ENCODE peak calls at places on chromosomes 7 and 10, in six cellular contexts. D is fibroblast of lung, N is tibial artery, E is endodermal cell, B is OCI-LY7, F is heart right ventricle. A is an unnamed sample.

GRCh38 chr10:102677736-102678354 is 33.6 kb downstream of the TRIM8 start:
- DNase-seq in E (peak), D (no peak), B (no peak), F (no peak), N (peak), A (no peak)

GRCh38 chr10:77037735-77038411 is 599.7 kb downstream of the KCNMA1 start:
- DNase-seq in E (no peak), B (no peak), F (no peak), D (no peak), N (no peak), A (no peak)

GRCh38 chr10:110845756-110846620 is 25.7 kb upstream of the PDCD4 start:
- DNase-seq in F (no peak), N (no peak), D (no peak), B (no peak), E (no peak), A (no peak)

GRCh38 chr10:71737356-71738172 is 18.0 kb upstream of the C10orf105 start:
- DNase-seq in N (no peak), D (no peak), B (no peak), F (no peak), E (no peak), A (no peak)

GRCh38 chr10:17059197-17059688 is 70.4 kb downstream of the CUBN start:
- DNase-seq in N (no peak), F (no peak), D (peak), E (no peak), B (no peak), A (no peak)

GRCh38 chr10:75137533-75138438 is 26.3 kb downstream of the SAMD8 start:
- DNase-seq in F (no peak), B (no peak), E (no peak), N (no peak), D (peak), A (no peak)

GRCh38 chr7:18590744-18591340 is 95.3 kb downstream of the HDAC9 start:
- DNase-seq in F (no peak), E (no peak), D (peak), N (no peak), B (peak), A (no peak)

GRCh38 chr10:87790185-87790584 is 27.8 kb downstream of the ATAD1 start:
- DNase-seq in E (no peak), F (no peak), D (no peak), N (no peak), B (no peak), A (no peak)

GRCh38 chr10:77770081-77770867 is 132.7 kb upstream of the KCNMA1 start:
- DNase-seq in F (no peak), D (no peak), N (no peak), E (peak), B (no peak), A (no peak)

GRCh38 chr7:102009628-102010027 is 192.2 kb downstream of the CUX1 start:
- DNase-seq in N (no peak), F (no peak), D (peak), E (no peak), B (no peak), A (no peak)

GRCh38 chr7:155648752-155649339 is 4.4 kb downstream of the RBM33 start:
- DNase-seq in N (no peak), D (no peak), B (peak), E (no peak), F (no peak), A (no peak)

GRCh38 chr7:730501-731439 is 3.7 kb upstream of the PRKAR1B start:
- DNase-seq in N (no peak), B (no peak), F (no peak), D (no peak), E (no peak), A (no peak)

GRCh38 chr7:47666164-47666862 is 84.4 kb upstream of the TNS3 start:
- DNase-seq in B (no peak), E (no peak), D (peak), F (no peak), N (no peak), A (no peak)

GRCh38 chr10:113322843-113323242 is 230.0 kb upstream of the HABP2 start:
- DNase-seq in E (no peak), N (no peak), F (peak), D (no peak), B (no peak), A (no peak)

GRCh38 chr10:14355750-14356149 is 25.0 kb upstream of the FRMD4A start:
- DNase-seq in F (no peak), D (no peak), E (no peak), B (no peak), N (no peak), A (no peak)

GRCh38 chr7:81029523-81029922 is 110.7 kb upstream of the SEMA3C start:
- DNase-seq in N (no peak), D (no peak), B (no peak), E (no peak), F (no peak), A (no peak)

GRCh38 chr10:112834661-112835060 is 115.4 kb upstream of the TCF7L2 start:
- DNase-seq in F (no peak), B (no peak), E (no peak), D (no peak), N (no peak), A (no peak)

DNA sequence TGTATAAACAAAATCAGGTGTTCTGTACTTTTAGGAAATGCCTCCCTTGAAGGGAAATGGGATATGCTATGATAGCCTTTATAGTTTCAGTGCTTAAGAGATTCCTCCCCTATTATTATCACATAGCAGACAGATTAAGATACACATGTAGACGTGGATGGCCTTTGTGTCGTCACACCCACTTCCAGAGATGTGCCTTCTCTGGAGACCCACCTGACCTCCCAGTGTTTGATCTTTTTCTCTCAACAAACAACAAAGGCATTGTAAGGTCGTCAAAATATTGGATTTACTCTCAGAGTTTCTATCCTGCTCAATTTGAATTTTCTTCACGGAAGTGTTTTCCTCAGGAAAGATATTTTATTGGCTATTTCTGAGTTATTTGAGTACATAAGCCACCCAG is 25.7 kb upstream of the C1GALT1 start:
- DNase-seq in F (no peak), N (no peak), B (no peak), D (no peak), E (no peak), A (no peak)
- TF ChIP-seq CTCF in F (no peak), N (no peak), B (no peak), D (no peak), E (no peak), A (no peak)

GRCh38 chr7:42180806-42181205 is 56.2 kb downstream of the GLI3 start:
- DNase-seq in B (no peak), D (no peak), E (no peak), N (no peak), F (no peak), A (no peak)
- TF ChIP-seq CTCF in B (no peak), D (no peak), E (no peak), N (no peak), F (no peak), A (no peak)

GRCh38 chr7:78018541-78019456 is 220.2 kb downstream of the PHTF2 start:
- DNase-seq in D (peak), E (no peak), F (peak), B (no peak), N (peak), A (peak)
- TF ChIP-seq CTCF in D (peak), E (peak), F (no peak), B (no peak), N (peak), A (no peak)

GRCh38 chr10:18594574-18595156 is 56.7 kb downstream of the NSUN6 start:
- DNase-seq in E (peak), F (no peak), D (no peak), N (no peak), B (no peak), A (peak)
- TF ChIP-seq CTCF in E (peak), F (no peak), D (peak), N (no peak), B (peak), A (peak)

GRCh38 chr7:72098812-72099211 is 313.3 kb downstream of the CALN1 start:
- DNase-seq in N (no peak), D (no peak), B (no peak), F (no peak), E (peak), A (peak)

GRCh38 chr7:72101444-72101843 is 310.7 kb downstream of the CALN1 start:
- DNase-seq in E (no peak), B (no peak), F (no peak), D (no peak), N (no peak), A (no peak)

DNA sequence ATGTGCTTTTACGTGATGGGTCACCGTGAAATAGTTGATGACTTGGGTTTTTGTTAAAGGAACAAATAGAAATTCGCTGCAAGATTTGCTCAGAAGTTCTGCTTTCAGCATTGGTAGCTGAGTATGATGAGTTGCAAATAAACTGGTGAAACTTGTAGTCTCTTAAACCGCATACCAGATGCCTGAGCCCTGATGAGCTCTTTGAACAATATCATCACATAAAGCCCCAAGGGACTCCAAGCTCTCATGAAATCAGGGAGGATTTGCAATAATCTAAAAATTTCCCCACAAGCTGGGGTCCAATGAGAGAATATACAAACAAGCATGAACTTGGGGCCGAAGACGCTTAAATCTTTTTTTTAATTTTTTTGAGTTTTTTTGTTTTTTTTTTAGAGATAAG is 312.4 kb downstream of the CALN1 start:
- DNase-seq in B (no peak), E (no peak), D (no peak), F (no peak), N (no peak), A (no peak)
- TF ChIP-seq CTCF in B (no peak), E (no peak), D (no peak), F (no peak), N (no peak), A (no peak)

GRCh38 chr10:6579193-6579903 is 728 bp downstream of the PRKCQ start:
- DNase-seq in D (no peak), N (no peak), E (peak), B (peak), F (no peak), A (peak)
- TF ChIP-seq CTCF in D (no peak), N (no peak), E (no peak), B (peak), F (no peak), A (no peak)

GRCh38 chr7:6423942-6424701 is 23.6 kb downstream of the DAGLB start:
- DNase-seq in F (peak), B (no peak), D (no peak), E (no peak), N (peak), A (no peak)
- TF ChIP-seq CTCF in F (no peak), B (peak), D (no peak), E (no peak), N (no peak), A (no peak)

GRCh38 chr10:35613107-35613440 is 7.9 kb downstream of the GJD4 start:
- DNase-seq in D (no peak), N (no peak), B (no peak), F (no peak), E (no peak), A (no peak)

GRCh38 chr10:35612385-35613106 is 7.4 kb downstream of the GJD4 start:
- DNase-seq in F (no peak), B (no peak), D (no peak), E (no peak), N (no peak), A (no peak)

GRCh38 chr10:35611750-35612149 is 6.6 kb downstream of the GJD4 start:
- DNase-seq in N (no peak), E (peak), D (no peak), B (no peak), F (no peak), A (no peak)

GRCh38 chr10:35614312-35614711 is 9.2 kb downstream of the GJD4 start:
- DNase-seq in D (no peak), N (no peak), F (no peak), E (no peak), B (no peak), A (no peak)

GRCh38 chr10:35613597-35614226 is 8.6 kb downstream of the GJD4 start:
- DNase-seq in D (peak), B (no peak), N (no peak), F (no peak), E (no peak), A (no peak)
- TF ChIP-seq CTCF in D (peak), B (peak), N (peak), F (no peak), E (peak), A (no peak)

DNA sequence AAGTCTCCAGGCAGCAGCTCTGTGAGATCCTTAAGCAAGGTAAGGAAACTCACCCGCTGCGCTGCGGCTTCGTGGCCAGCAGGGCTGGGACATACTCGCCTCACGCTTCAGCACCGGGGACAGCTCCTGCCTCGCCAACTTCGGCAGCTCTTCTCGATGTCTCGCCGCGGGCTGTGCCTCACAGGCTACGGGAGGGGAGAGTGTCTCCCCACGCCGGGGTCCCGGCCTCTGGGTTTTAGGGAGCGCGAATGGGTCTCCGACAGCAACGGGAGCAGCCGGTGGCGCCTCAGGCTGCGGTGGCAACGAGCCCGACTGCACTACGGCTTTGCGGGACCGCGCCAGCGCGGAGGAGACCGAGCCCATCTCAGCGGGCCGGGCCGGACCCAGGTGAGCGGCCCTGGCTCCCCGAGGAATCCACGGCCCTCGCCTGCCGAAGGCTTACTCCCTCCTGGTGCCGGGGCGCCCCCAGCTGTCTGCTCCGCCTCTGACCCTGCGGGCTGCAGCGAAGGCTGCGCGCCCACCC is 62.4 kb downstream of the LSM5 start:
- DNase-seq in D (peak), F (peak), B (peak), E (peak), N (peak), A (peak)
- TF ChIP-seq CTCF in D (peak), F (no peak), B (no peak), E (peak), N (peak), A (peak)